ENCODE peak calls at places on chromosome X, in eight cellular contexts. L, J, M, F, Q, B, H and X are unnamed samples.

GRCh38 chrX:68415289-68415688 is 18.0 kb downstream of the OPHN1 start:
- DNase-seq in L (no peak), J (peak), M (no peak), F (no peak), Q (peak), B (peak), H (peak), X (no peak)

GRCh38 chrX:45889471-45889870 is 655.8 kb downstream of the ZNF674 start:
- DNase-seq in L (no peak), J (no peak), M (no peak), F (no peak), Q (peak), B (peak), H (no peak), X (no peak)

GRCh38 chrX:48826135-48826875 is at the start of gene ERAS:
- DNase-seq in L (no peak), J (no peak), M (no peak), F (no peak), Q (no peak), B (no peak), H (no peak), X (no peak)

GRCh38 chrX:38868941-38869378 is 67.7 kb downstream of the MID1IP1 start:
- DNase-seq in L (no peak), J (no peak), M (no peak), F (no peak), Q (peak), B (peak), H (peak), X (no peak)

GRCh38 chrX:37998586-37999267 is 7.6 kb upstream of the SYTL5 start:
- DNase-seq in L (no peak), J (no peak), M (peak), F (no peak), Q (peak), B (peak), H (peak), X (no peak)

GRCh38 chrX:108199691-108200090 is 108.1 kb downstream of the ATG4A start:
- DNase-seq in L (no peak), J (peak), M (no peak), F (no peak), Q (peak), B (peak), H (peak), X (no peak)

GRCh38 chrX:129700536-129700935 is 38.2 kb upstream of the XPNPEP2 start:
- DNase-seq in L (no peak), J (no peak), M (no peak), F (no peak), Q (no peak), B (no peak), H (no peak), X (no peak)

GRCh38 chrX:64894454-64895038 is 81.7 kb downstream of the ZC4H2 start:
- DNase-seq in L (peak), J (no peak), M (no peak), F (no peak), Q (peak), B (no peak), H (no peak), X (no peak)

GRCh38 chrX:107324493-107325310 is 118.3 kb downstream of the DNAAF6 start:
- DNase-seq in L (no peak), J (peak), M (no peak), F (no peak), Q (peak), B (peak), H (peak), X (no peak)

GRCh38 chrX:138986866-138987265 is 275.3 kb upstream of the FGF13 start:
- DNase-seq in L (no peak), J (no peak), M (peak), F (no peak), Q (no peak), B (peak), H (peak), X (no peak)

GRCh38 chrX:12447448-12448154 is 309.3 kb downstream of the FRMPD4 start:
- DNase-seq in L (no peak), J (no peak), M (no peak), F (peak), Q (peak), B (peak), H (peak), X (no peak)

GRCh38 chrX:14913241-14913640 is 40.0 kb downstream of the MOSPD2 start:
- DNase-seq in L (no peak), J (no peak), M (no peak), F (no peak), Q (peak), B (peak), H (peak), X (no peak)

GRCh38 chrX:127459784-127460183 is 592.4 kb downstream of the ACTRT1 start:
- DNase-seq in L (no peak), J (no peak), M (no peak), F (no peak), Q (no peak), B (no peak), H (no peak), X (no peak)

GRCh38 chrX:117511379-117511778 is 605.2 kb downstream of the KLHL13 start:
- DNase-seq in L (no peak), J (no peak), M (no peak), F (no peak), Q (no peak), B (no peak), H (no peak), X (no peak)

GRCh38 chrX:52355108-52355507 is 13.7 kb upstream of the XAGE2 start:
- DNase-seq in L (no peak), J (no peak), M (no peak), F (no peak), Q (no peak), B (no peak), H (no peak), X (no peak)

GRCh38 chrX:155767101-155767878 is 113.9 kb upstream of the VAMP7 start:
- DNase-seq in L (peak), J (peak), M (peak), F (peak), Q (peak), B (peak), H (peak), X (no peak)

GRCh38 chrX:121160987-121161386 is 113.6 kb downstream of the GLUD2 start:
- DNase-seq in L (no peak), J (no peak), M (no peak), F (no peak), Q (peak), B (peak), H (peak), X (no peak)

GRCh38 chrX:102959471-102959870 is 22.4 kb downstream of the RAB40AL start:
- DNase-seq in L (no peak), J (no peak), M (no peak), F (no peak), Q (peak), B (peak), H (peak), X (no peak)

GRCh38 chrX:118523920-118524319 is 28.3 kb downstream of the DOCK11 start:
- DNase-seq in L (no peak), J (no peak), M (no peak), F (no peak), Q (no peak), B (no peak), H (no peak), X (no peak)

GRCh38 chrX:130916636-130917422 is 13.8 kb upstream of the ENOX2 start:
- DNase-seq in L (peak), J (peak), M (no peak), F (no peak), Q (peak), B (peak), H (peak), X (peak)

GRCh38 chrX:133235830-133236229 is 17.7 kb upstream of the TFDP3 start:
- DNase-seq in L (no peak), J (no peak), M (no peak), F (no peak), Q (no peak), B (no peak), H (no peak), X (no peak)

GRCh38 chrX:44974462-44974861 is 101.5 kb downstream of the KDM6A start:
- DNase-seq in L (no peak), J (no peak), M (no peak), F (no peak), Q (peak), B (peak), H (peak), X (no peak)

GRCh38 chrX:15404712-15405111 is 20.5 kb upstream of the VEGFD start:
- DNase-seq in L (no peak), J (no peak), M (no peak), F (no peak), Q (peak), B (no peak), H (peak), X (no peak)

GRCh38 chrX:135346975-135347374 is 37.7 kb downstream of the ETDC start:
- DNase-seq in L (no peak), J (no peak), M (no peak), F (no peak), Q (peak), B (no peak), H (no peak), X (no peak)

GRCh38 chrX:4239650-4240540 is 526.4 kb upstream of the PRKX start:
- DNase-seq in L (no peak), J (no peak), M (no peak), F (no peak), Q (no peak), B (no peak), H (no peak), X (no peak)

GRCh38 chrX:129697204-129697829 is 41.5 kb upstream of the XPNPEP2 start:
- DNase-seq in L (no peak), J (no peak), M (no peak), F (no peak), Q (no peak), B (no peak), H (no peak), X (no peak)

DNA sequence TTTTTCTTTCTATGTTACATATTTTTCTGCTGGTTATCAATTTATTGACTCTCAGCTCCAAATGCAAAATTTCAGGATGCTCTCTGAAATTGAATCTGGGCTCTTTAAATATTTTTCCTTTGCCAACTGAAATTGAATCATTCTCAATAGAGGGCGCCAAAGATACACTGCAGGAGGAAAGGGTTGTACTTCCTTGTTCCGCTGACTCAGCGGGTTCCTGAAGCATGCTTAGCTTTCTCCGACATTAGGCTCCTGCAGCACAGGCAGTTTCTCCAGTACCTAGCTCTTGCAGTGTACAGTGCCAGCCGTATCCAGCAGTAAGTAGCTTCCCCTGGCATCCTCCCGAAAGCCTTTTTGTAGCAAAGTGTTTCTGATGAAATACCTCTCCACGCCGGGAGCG is 28.8 kb upstream of the CFAP47 start:
- DNase-seq in L (peak), J (peak), M (peak), F (no peak), Q (peak), B (peak), H (no peak), X (no peak)
- TF ChIP-seq CTCF in L (peak), J (no peak), M (peak), F (no peak), Q (peak), B (peak), H (no peak), X (no peak)

GRCh38 chrX:147079974-147080373 is 265.4 kb upstream of the CXorf51A start:
- DNase-seq in L (no peak), J (no peak), M (no peak), F (no peak), Q (no peak), B (no peak), H (no peak), X (no peak)
- TF ChIP-seq CTCF in L (no peak), J (no peak), M (no peak), F (no peak), Q (no peak), B (no peak), H (no peak), X (no peak)

GRCh38 chrX:136767104-136767941 is 13.4 kb downstream of the ARHGEF6 start:
- DNase-seq in L (no peak), J (peak), M (no peak), F (no peak), Q (peak), B (peak), H (peak), X (peak)
- TF ChIP-seq CTCF in L (peak), J (peak), M (peak), F (peak), Q (no peak), B (peak), H (peak), X (no peak)

GRCh38 chrX:80812176-80812575 is 2.5 kb upstream of the BRWD3 start:
- DNase-seq in L (no peak), J (peak), M (no peak), F (no peak), Q (peak), B (peak), H (peak), X (peak)
- TF ChIP-seq CTCF in L (peak), J (no peak), M (peak), F (peak), Q (peak), B (peak), H (peak), X (no peak)

GRCh38 chrX:153938226-153938786 is 3.5 kb upstream of the NAA10 start:
- DNase-seq in L (no peak), J (no peak), M (no peak), F (no peak), Q (no peak), B (no peak), H (no peak), X (no peak)
- TF ChIP-seq CTCF in L (no peak), J (no peak), M (no peak), F (no peak), Q (peak), B (peak), H (no peak), X (no peak)

GRCh38 chrX:109848451-109849050 is 115.5 kb upstream of the ACSL4 start:
- DNase-seq in L (no peak), J (no peak), M (no peak), F (no peak), Q (no peak), B (no peak), H (no peak), X (no peak)
- TF ChIP-seq CTCF in L (no peak), J (no peak), M (no peak), F (no peak), Q (no peak), B (no peak), H (no peak), X (no peak)

GRCh38 chrX:40539214-40540142 is 41.3 kb upstream of the ATP6AP2 start:
- DNase-seq in L (no peak), J (peak), M (peak), F (peak), Q (peak), B (peak), H (peak), X (peak)
- TF ChIP-seq CTCF in L (peak), J (no peak), M (peak), F (no peak), Q (no peak), B (peak), H (no peak), X (peak)